ENCODE peak calls at places on chromosome 11, in seven cellular contexts. T is aorta; Y is mucosa of descending colon; A is cardiac muscle cell; U is RPMI8226; D is ELF-1; C is stimulated activated CD8-positive, alpha-beta memory T cell treated with anti-CD3 and anti-CD28 coated beads, Interleukin-7, amount 100 ng/mL, for 1 hour. E is an unnamed sample.

GRCh38 chr11:7490054-7490453 is 4.7 kb downstream of the OLFML1 start:
- DNase-seq in T (no peak), Y (no peak), A (no peak), U (no peak), D (no peak), C (no peak), E (peak)

GRCh38 chr11:45107051-45107450 is 39.4 kb upstream of the PRDM11 start:
- DNase-seq in T (no peak), Y (no peak), A (no peak), U (peak), D (no peak), C (no peak), E (no peak)

GRCh38 chr11:65964906-65965305 is 3.4 kb downstream of the SART1 start:
- DNase-seq in T (no peak), Y (no peak), A (no peak), U (no peak), D (no peak), C (no peak), E (no peak)

GRCh38 chr11:94507485-94507884 is 4.8 kb upstream of the C11orf97 start:
- DNase-seq in T (no peak), Y (no peak), A (no peak), U (no peak), D (no peak), C (no peak), E (no peak)

GRCh38 chr11:128728767-128729587 is 35.1 kb downstream of the FLI1 start:
- DNase-seq in T (no peak), Y (no peak), A (no peak), U (no peak), D (no peak), C (no peak), E (no peak)

GRCh38 chr11:10181811-10182210 is 112.2 kb downstream of the SBF2 start:
- DNase-seq in T (no peak), Y (no peak), A (no peak), U (peak), D (no peak), C (no peak), E (peak)

GRCh38 chr11:94516725-94517124 is 4.5 kb downstream of the C11orf97 start:
- DNase-seq in T (no peak), Y (no peak), A (no peak), U (no peak), D (no peak), C (no peak), E (no peak)

GRCh38 chr11:94762208-94762607 is 5.9 kb upstream of the AMOTL1 start:
- DNase-seq in T (no peak), Y (no peak), A (no peak), U (no peak), D (no peak), C (no peak), E (no peak)

GRCh38 chr11:37995886-37996285 is 1397.8 kb upstream of the RAG2 start:
- DNase-seq in T (no peak), Y (no peak), A (no peak), U (no peak), D (no peak), C (no peak), E (no peak)